ENCODE peak calls at places on chromosomes 4 and X, in six cellular contexts. One of them, this sample, is unnamed.

GRCh38 chrX:154396948-154397887 is 959 bp upstream of the RPL10 start:
- DNase-seq in GM23338: peak
- DNase-seq in PC-3: peak
- DNase-seq in IMR-90: peak
- DNase-seq in fibroblast of lung: peak
- DNase-seq in GM23248: peak
- DNase-seq in this sample: no peak

GRCh38 chr4:38804654-38805295 is at the start of gene TLR1:
- DNase-seq in GM23338: peak
- DNase-seq in GM23248: peak
- DNase-seq in fibroblast of lung: peak
- DNase-seq in PC-3: peak
- DNase-seq in IMR-90: peak
- DNase-seq in this sample: no peak

GRCh38 chrX:1649623-1650022 is 34.8 kb downstream of the ASMT start:
- DNase-seq in fibroblast of lung: no peak
- DNase-seq in IMR-90: no peak
- DNase-seq in GM23338: peak
- DNase-seq in PC-3: no peak
- DNase-seq in GM23248: peak
- DNase-seq in this sample: no peak

GRCh38 chr4:83114576-83114975 is at the start of gene PLAC8:
- DNase-seq in IMR-90: no peak
- DNase-seq in fibroblast of lung: peak
- DNase-seq in PC-3: peak
- DNase-seq in GM23338: peak
- DNase-seq in GM23248: no peak
- DNase-seq in this sample: peak

GRCh38 chr4:75940692-75941253 is at the start of gene NAAA:
- DNase-seq in GM23338: peak
- DNase-seq in IMR-90: peak
- DNase-seq in GM23248: peak
- DNase-seq in PC-3: peak
- DNase-seq in fibroblast of lung: peak
- DNase-seq in this sample: no peak

GRCh38 chr4:2689825-2690700 is 66.1 kb downstream of the TNIP2 start:
- DNase-seq in GM23248: no peak
- DNase-seq in IMR-90: no peak
- DNase-seq in GM23338: no peak
- DNase-seq in PC-3: no peak
- DNase-seq in fibroblast of lung: peak
- DNase-seq in this sample: no peak

GRCh38 chr4:79682801-79683217 is 274.8 kb upstream of the GK2 start:
- DNase-seq in GM23248: no peak
- DNase-seq in PC-3: no peak
- DNase-seq in GM23338: no peak
- DNase-seq in IMR-90: peak
- DNase-seq in fibroblast of lung: peak
- DNase-seq in this sample: no peak

GRCh38 chrX:30005821-30006220 is 209.5 kb upstream of the MAGEB2 start:
- DNase-seq in GM23248: no peak
- DNase-seq in IMR-90: no peak
- DNase-seq in PC-3: no peak
- DNase-seq in fibroblast of lung: no peak
- DNase-seq in GM23338: no peak
- DNase-seq in this sample: no peak

GRCh38 chr4:15936495-15936894 is 2.0 kb downstream of the FGFBP1 start:
- DNase-seq in GM23248: no peak
- DNase-seq in IMR-90: no peak
- DNase-seq in fibroblast of lung: no peak
- DNase-seq in PC-3: peak
- DNase-seq in GM23338: no peak
- DNase-seq in this sample: no peak

GRCh38 chrX:149004936-149005335 is 500.2 kb downstream of the IDS start:
- DNase-seq in GM23338: peak
- DNase-seq in PC-3: no peak
- DNase-seq in fibroblast of lung: no peak
- DNase-seq in IMR-90: no peak
- DNase-seq in GM23248: no peak
- DNase-seq in this sample: no peak

GRCh38 chr4:165992263-165992662 is 119.2 kb downstream of the TLL1 start:
- DNase-seq in GM23338: no peak
- DNase-seq in GM23248: no peak
- DNase-seq in IMR-90: no peak
- DNase-seq in PC-3: no peak
- DNase-seq in fibroblast of lung: no peak
- DNase-seq in this sample: no peak

GRCh38 chr4:33722254-33722653 is 2522.1 kb downstream of the ARAP2 start:
- DNase-seq in GM23338: no peak
- DNase-seq in fibroblast of lung: peak
- DNase-seq in GM23248: peak
- DNase-seq in IMR-90: no peak
- DNase-seq in PC-3: no peak
- DNase-seq in this sample: no peak

GRCh38 chr4:130249002-130249401 is 1153.0 kb downstream of the C4orf33 start:
- DNase-seq in IMR-90: no peak
- DNase-seq in GM23248: no peak
- DNase-seq in PC-3: no peak
- DNase-seq in fibroblast of lung: no peak
- DNase-seq in GM23338: peak
- DNase-seq in this sample: no peak

GRCh38 chr4:3067473-3068001 is 6.8 kb downstream of the HTT-AS start:
- DNase-seq in GM23248: no peak
- DNase-seq in fibroblast of lung: no peak
- DNase-seq in PC-3: no peak
- DNase-seq in IMR-90: no peak
- DNase-seq in GM23338: no peak
- DNase-seq in this sample: no peak

GRCh38 chr4:152239216-152239615 is 296.7 kb downstream of the FBXW7 start:
- DNase-seq in GM23248: no peak
- DNase-seq in PC-3: no peak
- DNase-seq in GM23338: no peak
- DNase-seq in fibroblast of lung: no peak
- DNase-seq in IMR-90: no peak
- DNase-seq in this sample: no peak

GRCh38 chr4:106019771-106020170 is 124.5 kb downstream of the NPNT start:
- DNase-seq in GM23248: peak
- DNase-seq in fibroblast of lung: peak
- DNase-seq in PC-3: no peak
- DNase-seq in GM23338: no peak
- DNase-seq in IMR-90: peak
- DNase-seq in this sample: no peak

GRCh38 chrX:16282209-16282608 is 114.9 kb downstream of the MAGEB17 start:
- DNase-seq in fibroblast of lung: no peak
- DNase-seq in IMR-90: no peak
- DNase-seq in PC-3: peak
- DNase-seq in GM23248: no peak
- DNase-seq in GM23338: no peak
- DNase-seq in this sample: no peak

GRCh38 chrX:37357436-37357835 is 8.3 kb downstream of the PRRG1 start:
- DNase-seq in fibroblast of lung: no peak
- DNase-seq in IMR-90: no peak
- DNase-seq in GM23338: no peak
- DNase-seq in GM23248: no peak
- DNase-seq in PC-3: no peak
- DNase-seq in this sample: no peak

GRCh38 chrX:11349020-11349419 is 55.8 kb downstream of the AMELX start:
- DNase-seq in GM23338: no peak
- DNase-seq in PC-3: no peak
- DNase-seq in IMR-90: no peak
- DNase-seq in fibroblast of lung: no peak
- DNase-seq in GM23248: no peak
- DNase-seq in this sample: no peak

GRCh38 chr4:106541253-106541652 is 172.7 kb upstream of the GIMD1 start:
- DNase-seq in fibroblast of lung: peak
- DNase-seq in PC-3: peak
- DNase-seq in GM23248: peak
- DNase-seq in IMR-90: peak
- DNase-seq in GM23338: no peak
- DNase-seq in this sample: no peak

GRCh38 chrX:106692425-106693075 is 34.0 kb upstream of the RNF128 start:
- DNase-seq in GM23338: no peak
- DNase-seq in fibroblast of lung: no peak
- DNase-seq in IMR-90: no peak
- DNase-seq in PC-3: no peak
- DNase-seq in GM23248: no peak
- DNase-seq in this sample: no peak

GRCh38 chrX:123833387-123833786 is 26.5 kb upstream of the XIAP start:
- DNase-seq in PC-3: peak
- DNase-seq in IMR-90: peak
- DNase-seq in fibroblast of lung: peak
- DNase-seq in GM23248: peak
- DNase-seq in GM23338: peak
- DNase-seq in this sample: no peak

GRCh38 chr4:94256144-94256783 is 48.6 kb downstream of the SMARCAD1 start:
- DNase-seq in fibroblast of lung: no peak
- DNase-seq in GM23338: no peak
- DNase-seq in GM23248: no peak
- DNase-seq in PC-3: no peak
- DNase-seq in IMR-90: no peak
- DNase-seq in this sample: no peak

GRCh38 chr4:61204353-61204752 is 4.2 kb downstream of the ADGRL3 start:
- DNase-seq in IMR-90: peak
- DNase-seq in PC-3: peak
- DNase-seq in fibroblast of lung: peak
- DNase-seq in GM23338: peak
- DNase-seq in GM23248: no peak
- DNase-seq in this sample: peak

GRCh38 chr4:123559955-123560669 is 163.5 kb downstream of the SPRY1 start:
- DNase-seq in GM23338: peak
- DNase-seq in IMR-90: peak
- DNase-seq in GM23248: peak
- DNase-seq in PC-3: peak
- DNase-seq in fibroblast of lung: peak
- DNase-seq in this sample: no peak

GRCh38 chr4:152101546-152102183 is 340.9 kb upstream of the GATB start:
- DNase-seq in GM23338: no peak
- DNase-seq in GM23248: no peak
- DNase-seq in IMR-90: no peak
- DNase-seq in PC-3: no peak
- DNase-seq in fibroblast of lung: no peak
- DNase-seq in this sample: no peak

GRCh38 chr4:114282937-114283336 is 303.5 kb upstream of the ARSJ start:
- DNase-seq in GM23248: no peak
- DNase-seq in PC-3: no peak
- DNase-seq in IMR-90: no peak
- DNase-seq in fibroblast of lung: no peak
- DNase-seq in GM23338: no peak
- DNase-seq in this sample: no peak

GRCh38 chr4:113584407-113585150 is 177.0 kb downstream of the CAMK2D start:
- DNase-seq in fibroblast of lung: peak
- DNase-seq in IMR-90: peak
- DNase-seq in GM23338: peak
- DNase-seq in PC-3: no peak
- DNase-seq in GM23248: peak
- DNase-seq in this sample: no peak

GRCh38 chrX:111244238-111244750 is 26.0 kb downstream of the CAPN6 start:
- DNase-seq in GM23338: peak
- DNase-seq in fibroblast of lung: peak
- DNase-seq in GM23248: peak
- DNase-seq in PC-3: peak
- DNase-seq in IMR-90: peak
- DNase-seq in this sample: no peak

GRCh38 chr4:75512336-75513211 is 1.6 kb downstream of the RCHY1 start:
- DNase-seq in GM23338: no peak
- DNase-seq in IMR-90: peak
- DNase-seq in PC-3: peak
- DNase-seq in fibroblast of lung: peak
- DNase-seq in GM23248: peak
- DNase-seq in this sample: no peak

GRCh38 chrX:276588-277171 is 4.5 kb upstream of the PLCXD1 start:
- DNase-seq in GM23248: peak
- DNase-seq in PC-3: peak
- DNase-seq in IMR-90: peak
- DNase-seq in fibroblast of lung: peak
- DNase-seq in GM23338: no peak
- DNase-seq in this sample: peak

GRCh38 chr4:157246959-157247358 is 26.4 kb downstream of the GRIA2 start:
- DNase-seq in GM23338: no peak
- DNase-seq in IMR-90: no peak
- DNase-seq in PC-3: no peak
- DNase-seq in fibroblast of lung: no peak
- DNase-seq in GM23248: no peak
- DNase-seq in this sample: no peak

GRCh38 chr4:76733380-76733779 is 164.6 kb downstream of the SOWAHB start:
- DNase-seq in PC-3: peak
- DNase-seq in GM23338: no peak
- DNase-seq in GM23248: no peak
- DNase-seq in fibroblast of lung: no peak
- DNase-seq in IMR-90: no peak
- DNase-seq in this sample: no peak

GRCh38 chr4:168386002-168386401 is 67.5 kb upstream of the DDX60 start:
- DNase-seq in GM23248: peak
- DNase-seq in PC-3: no peak
- DNase-seq in IMR-90: no peak
- DNase-seq in GM23338: peak
- DNase-seq in fibroblast of lung: peak
- DNase-seq in this sample: no peak

GRCh38 chrX:119570351-119570835 is 4.0 kb upstream of the UBE2A start:
- DNase-seq in PC-3: no peak
- DNase-seq in fibroblast of lung: no peak
- DNase-seq in GM23248: no peak
- DNase-seq in IMR-90: no peak
- DNase-seq in GM23338: peak
- DNase-seq in this sample: no peak

GRCh38 chrX:119565110-119565663 is at the start of gene STEEP1:
- DNase-seq in IMR-90: peak
- DNase-seq in fibroblast of lung: peak
- DNase-seq in GM23248: peak
- DNase-seq in PC-3: peak
- DNase-seq in GM23338: peak
- DNase-seq in this sample: peak
- H2AFZ ChIP-seq in IMR-90: peak
- H2AFZ ChIP-seq in fibroblast of lung: peak
- H2AFZ ChIP-seq in GM23248: peak
- H2AFZ ChIP-seq in PC-3: peak
- H2AFZ ChIP-seq in GM23338: no peak
- H2AFZ ChIP-seq in this sample: peak

GRCh38 chr4:84176061-84176460 is 323.0 kb downstream of the NKX6-1 start:
- DNase-seq in PC-3: no peak
- DNase-seq in IMR-90: no peak
- DNase-seq in fibroblast of lung: no peak
- DNase-seq in GM23248: no peak
- DNase-seq in GM23338: no peak
- DNase-seq in this sample: no peak
- H2AFZ ChIP-seq in PC-3: no peak
- H2AFZ ChIP-seq in IMR-90: no peak
- H2AFZ ChIP-seq in fibroblast of lung: no peak
- H2AFZ ChIP-seq in GM23248: no peak
- H2AFZ ChIP-seq in GM23338: no peak
- H2AFZ ChIP-seq in this sample: no peak

GRCh38 chr4:158936238-158936637 is 166.6 kb upstream of the RAPGEF2 start:
- DNase-seq in IMR-90: no peak
- DNase-seq in GM23338: no peak
- DNase-seq in GM23248: peak
- DNase-seq in fibroblast of lung: no peak
- DNase-seq in PC-3: no peak
- DNase-seq in this sample: no peak
- H2AFZ ChIP-seq in IMR-90: no peak
- H2AFZ ChIP-seq in GM23338: no peak
- H2AFZ ChIP-seq in GM23248: no peak
- H2AFZ ChIP-seq in fibroblast of lung: peak
- H2AFZ ChIP-seq in PC-3: no peak
- H2AFZ ChIP-seq in this sample: no peak

GRCh38 chr4:184514121-184514988 is 40.0 kb upstream of the IRF2 start:
- DNase-seq in GM23248: peak
- DNase-seq in IMR-90: peak
- DNase-seq in PC-3: peak
- DNase-seq in fibroblast of lung: peak
- DNase-seq in GM23338: no peak
- DNase-seq in this sample: no peak
- H2AFZ ChIP-seq in GM23248: peak
- H2AFZ ChIP-seq in IMR-90: peak
- H2AFZ ChIP-seq in PC-3: no peak
- H2AFZ ChIP-seq in fibroblast of lung: peak
- H2AFZ ChIP-seq in GM23338: peak
- H2AFZ ChIP-seq in this sample: peak